ENCODE peak calls at places on chromosomes 1 and 21, in six cellular contexts. L is SJSA1; M is iPS-NIHi11; V is KBM-7; E is left ventricle myocardium superior; X is stimulated activated naive CD8-positive, alpha-beta T cell treated with anti-CD3 and anti-CD28 coated beads, Interleukin-15, amount 100 ng/mL, for 72 hours. A is an unnamed sample.
A peak's percentile ranks its signal among the peaks of the same experiment; 100 is the strongest.

GRCh38 chr1:7481194-7481593 is 289.9 kb upstream of the VAMP3 start:
- DNase-seq in L (no peak), M (no peak), V (no peak), E (no peak), X (no peak), A (no peak)

GRCh38 chr1:47875831-47876586 is 121.2 kb downstream of the TRABD2B start:
- DNase-seq in L (peak; percentile 64), M (no peak), V (no peak), E (no peak), X (no peak), A (peak; percentile 13)

GRCh38 chr1:159943908-159944622 is 1.3 kb downstream of the IGSF9 start:
- DNase-seq in L (no peak), M (no peak), V (no peak), E (no peak), X (no peak), A (no peak)

GRCh38 chr1:228243093-228243492 is 35.2 kb downstream of the OBSCN start:
- DNase-seq in L (no peak), M (no peak), V (no peak), E (no peak), X (no peak), A (no peak)

GRCh38 chr1:22428672-22429071 is 23.0 kb upstream of the ZBTB40 start:
- DNase-seq in L (peak; percentile 59), M (peak; percentile 74), V (peak; percentile 28), E (no peak), X (no peak), A (peak; percentile 94)

GRCh38 chr1:97348599-97349265 is 572.1 kb downstream of the DPYD start:
- DNase-seq in L (no peak), M (no peak), V (no peak), E (no peak), X (no peak), A (no peak)

GRCh38 chr1:35894183-35894582 is 11.2 kb downstream of the AGO1 start:
- DNase-seq in L (no peak), M (no peak), V (peak; percentile 72), E (no peak), X (no peak), A (no peak)

GRCh38 chr1:156816561-156817328 is at the start of gene SH2D2A:
- DNase-seq in L (no peak), M (no peak), V (peak; percentile 87), E (peak; percentile 64), X (peak; percentile 96), A (no peak)

GRCh38 chr1:186703209-186703766 is 23.1 kb upstream of the PTGS2 start:
- DNase-seq in L (no peak), M (no peak), V (no peak), E (no peak), X (no peak), A (no peak)

GRCh38 chr1:53628286-53628955 is 110.5 kb downstream of the GLIS1 start:
- DNase-seq in L (no peak), M (no peak), V (no peak), E (no peak), X (no peak), A (no peak)

GRCh38 chr1:221840511-221841243 is 98.8 kb upstream of the DUSP10 start:
- DNase-seq in L (no peak), M (no peak), V (no peak), E (peak; percentile 68), X (no peak), A (no peak)

GRCh38 chr21:25967566-25968438 is 202.8 kb downstream of the APP start:
- DNase-seq in L (no peak), M (no peak), V (peak; percentile 75), E (no peak), X (no peak), A (no peak)

GRCh38 chr1:10074059-10074854 is 41.5 kb downstream of the UBE4B start:
- DNase-seq in L (peak; percentile 80), M (no peak), V (peak; percentile 91), E (no peak), X (peak; percentile 70), A (peak; percentile 94)

GRCh38 chr1:202805886-202806511 is 2.2 kb downstream of the KDM5B start:
- DNase-seq in L (no peak), M (no peak), V (peak; percentile 45), E (no peak), X (no peak), A (no peak)

GRCh38 chr1:112399456-112399855 is 3.4 kb downstream of the CTTNBP2NL start:
- DNase-seq in L (no peak), M (no peak), V (no peak), E (no peak), X (no peak), A (no peak)

GRCh38 chr1:4020411-4020810 is 120.3 kb upstream of the C1orf174 start:
- DNase-seq in L (no peak), M (no peak), V (no peak), E (no peak), X (no peak), A (no peak)

GRCh38 chr1:114510235-114511047 is 562 bp downstream of the TRIM33 start:
- DNase-seq in L (peak; percentile 60), M (peak; percentile 39), V (peak; percentile 62), E (peak; percentile 62), X (peak; percentile 53), A (no peak)

GRCh38 chr1:29801561-29801973 is 565.2 kb downstream of the PTPRU start:
- DNase-seq in L (no peak), M (no peak), V (no peak), E (no peak), X (no peak), A (no peak)

GRCh38 chr1:54488065-54488750 is 59.8 kb upstream of the ACOT11 start:
- DNase-seq in L (peak; percentile 96), M (peak; percentile 92), V (peak; percentile 91), E (peak; percentile 97), X (peak; percentile 65), A (peak; percentile 86)

GRCh38 chr1:111733183-111733995 is 5.8 kb downstream of the INKA2 start:
- DNase-seq in L (no peak), M (no peak), V (peak; percentile 82), E (peak; percentile 77), X (no peak), A (no peak)

GRCh38 chr1:187516874-187517273 is 688.1 kb downstream of the PLA2G4A start:
- DNase-seq in L (no peak), M (no peak), V (no peak), E (no peak), X (no peak), A (no peak)

GRCh38 chr1:37752583-37753471 is 12.1 kb downstream of the EPHA10 start:
- DNase-seq in L (no peak), M (peak; percentile 89), V (no peak), E (peak; percentile 43), X (no peak), A (no peak)

A was measured in COLO829.